ENCODE peak calls at places on chromosomes 11 and 22, in five cellular contexts. One of them, this sample, is unnamed.

GRCh38 chr22:40247976-40248375 is 70.3 kb downstream of the TNRC6B start:
- DNase-seq in IMR-90: no peak
- DNase-seq in Peyer's patch: peak; percentile 81
- DNase-seq in esophagus squamous epithelium: no peak
- DNase-seq in HCT116: no peak
- DNase-seq in this sample: no peak

GRCh38 chr11:15710593-15711260 is 596.0 kb downstream of the INSC start:
- DNase-seq in IMR-90: no peak
- DNase-seq in Peyer's patch: no peak
- DNase-seq in esophagus squamous epithelium: no peak
- DNase-seq in HCT116: no peak
- DNase-seq in this sample: no peak

GRCh38 chr11:62600367-62601113 is 1.1 kb downstream of the MTA2 start:
- DNase-seq in IMR-90: no peak
- DNase-seq in Peyer's patch: no peak
- DNase-seq in esophagus squamous epithelium: no peak
- DNase-seq in HCT116: no peak
- DNase-seq in this sample: no peak

GRCh38 chr11:27349919-27350318 is 13.1 kb downstream of the CCDC34 start:
- DNase-seq in IMR-90: no peak
- DNase-seq in Peyer's patch: no peak
- DNase-seq in esophagus squamous epithelium: no peak
- DNase-seq in HCT116: no peak
- DNase-seq in this sample: no peak

GRCh38 chr11:112881461-112881860 is 79.8 kb upstream of the NCAM1 start:
- DNase-seq in IMR-90: no peak
- DNase-seq in Peyer's patch: peak; percentile 73
- DNase-seq in esophagus squamous epithelium: peak; percentile 2
- DNase-seq in HCT116: no peak
- DNase-seq in this sample: peak; percentile 88

GRCh38 chr11:94525933-94526332 is 13.7 kb downstream of the C11orf97 start:
- DNase-seq in IMR-90: peak; percentile 74
- DNase-seq in Peyer's patch: peak; percentile 79
- DNase-seq in esophagus squamous epithelium: no peak
- DNase-seq in HCT116: no peak
- DNase-seq in this sample: peak; percentile 84

GRCh38 chr11:45745065-45745811 is 59.7 kb upstream of the SLC35C1 start:
- DNase-seq in IMR-90: no peak
- DNase-seq in Peyer's patch: no peak
- DNase-seq in esophagus squamous epithelium: no peak
- DNase-seq in HCT116: no peak
- DNase-seq in this sample: peak; percentile 26

GRCh38 chr22:30891781-30892180 is 76.8 kb downstream of the MORC2 start:
- DNase-seq in IMR-90: no peak
- DNase-seq in Peyer's patch: no peak
- DNase-seq in esophagus squamous epithelium: no peak
- DNase-seq in HCT116: no peak
- DNase-seq in this sample: no peak

GRCh38 chr22:43293259-43293658 is 49.9 kb downstream of the SCUBE1 start:
- DNase-seq in IMR-90: no peak
- DNase-seq in Peyer's patch: peak; percentile 66
- DNase-seq in esophagus squamous epithelium: no peak
- DNase-seq in HCT116: no peak
- DNase-seq in this sample: no peak

GRCh38 chr11:5600374-5600851 is 4.0 kb downstream of the TRIM6 start:
- DNase-seq in IMR-90: peak; percentile 90
- DNase-seq in Peyer's patch: peak; percentile 80
- DNase-seq in esophagus squamous epithelium: no peak
- DNase-seq in HCT116: peak; percentile 81
- DNase-seq in this sample: peak; percentile 83

GRCh38 chr11:3880724-3881123 is 25.3 kb downstream of the STIM1 start:
- DNase-seq in IMR-90: peak; percentile 58
- DNase-seq in Peyer's patch: no peak
- DNase-seq in esophagus squamous epithelium: no peak
- DNase-seq in HCT116: no peak
- DNase-seq in this sample: no peak

GRCh38 chr11:48129697-48130395 is 86.8 kb upstream of the OR4B1 start:
- DNase-seq in IMR-90: no peak
- DNase-seq in Peyer's patch: no peak
- DNase-seq in esophagus squamous epithelium: no peak
- DNase-seq in HCT116: no peak
- DNase-seq in this sample: no peak

GRCh38 chr11:19633276-19633675 is 79.4 kb upstream of the NAV2 start:
- DNase-seq in IMR-90: no peak
- DNase-seq in Peyer's patch: no peak
- DNase-seq in esophagus squamous epithelium: no peak
- DNase-seq in HCT116: no peak
- DNase-seq in this sample: peak; percentile 68

GRCh38 chr11:118625976-118626375 is 18.6 kb downstream of the PHLDB1 start:
- DNase-seq in IMR-90: no peak
- DNase-seq in Peyer's patch: no peak
- DNase-seq in esophagus squamous epithelium: no peak
- DNase-seq in HCT116: no peak
- DNase-seq in this sample: no peak

GRCh38 chr11:69931060-69931910 is 112.1 kb upstream of the FGF3 start:
- DNase-seq in IMR-90: no peak
- DNase-seq in Peyer's patch: no peak
- DNase-seq in esophagus squamous epithelium: no peak
- DNase-seq in HCT116: no peak
- DNase-seq in this sample: peak; percentile 2

GRCh38 chr11:95074806-95075563 is 8.3 kb downstream of the SRSF8 start:
- DNase-seq in IMR-90: no peak
- DNase-seq in Peyer's patch: peak; percentile 79
- DNase-seq in esophagus squamous epithelium: no peak
- DNase-seq in HCT116: no peak
- DNase-seq in this sample: peak; percentile 90

GRCh38 chr11:19101803-19102520 is 15.0 kb upstream of the ZDHHC13 start:
- DNase-seq in IMR-90: no peak
- DNase-seq in Peyer's patch: no peak
- DNase-seq in esophagus squamous epithelium: no peak
- DNase-seq in HCT116: no peak
- DNase-seq in this sample: no peak

GRCh38 chr11:46250071-46251052 is 27.1 kb upstream of the CREB3L1 start:
- DNase-seq in IMR-90: peak; percentile 70
- DNase-seq in Peyer's patch: no peak
- DNase-seq in esophagus squamous epithelium: no peak
- DNase-seq in HCT116: no peak
- DNase-seq in this sample: no peak

GRCh38 chr11:64094463-64095223 is 58.9 kb downstream of the FLRT1 start:
- DNase-seq in IMR-90: peak; percentile 81
- DNase-seq in Peyer's patch: no peak
- DNase-seq in esophagus squamous epithelium: no peak
- DNase-seq in HCT116: peak; percentile 76
- DNase-seq in this sample: peak; percentile 71

GRCh38 chr11:134331565-134332188 is at the start of gene GLB1L2:
- DNase-seq in IMR-90: no peak
- DNase-seq in Peyer's patch: peak; percentile 93
- DNase-seq in esophagus squamous epithelium: no peak
- DNase-seq in HCT116: peak; percentile 45
- DNase-seq in this sample: peak; percentile 80

GRCh38 chr11:69337211-69337721 is 43.3 kb downstream of the MYEOV start:
- DNase-seq in IMR-90: peak; percentile 93
- DNase-seq in Peyer's patch: no peak
- DNase-seq in esophagus squamous epithelium: no peak
- DNase-seq in HCT116: no peak
- DNase-seq in this sample: no peak

GRCh38 chr11:64769283-64769682 is 9.1 kb downstream of the SF1 start:
- DNase-seq in IMR-90: no peak
- DNase-seq in Peyer's patch: no peak
- DNase-seq in esophagus squamous epithelium: no peak
- DNase-seq in HCT116: no peak
- DNase-seq in this sample: no peak

GRCh38 chr11:117614695-117615094 is 182.3 kb downstream of the DSCAML1 start:
- DNase-seq in IMR-90: no peak
- DNase-seq in Peyer's patch: no peak
- DNase-seq in esophagus squamous epithelium: no peak
- DNase-seq in HCT116: no peak
- DNase-seq in this sample: no peak

GRCh38 chr11:33944345-33944692 is 52.4 kb upstream of the LMO2 start:
- DNase-seq in IMR-90: no peak
- DNase-seq in Peyer's patch: no peak
- DNase-seq in esophagus squamous epithelium: no peak
- DNase-seq in HCT116: no peak
- DNase-seq in this sample: no peak

GRCh38 chr11:1759851-1760220 is 3.9 kb downstream of the CTSD start:
- DNase-seq in IMR-90: no peak
- DNase-seq in Peyer's patch: no peak
- DNase-seq in esophagus squamous epithelium: no peak
- DNase-seq in HCT116: no peak
- DNase-seq in this sample: no peak

GRCh38 chr11:113773416-113774173 is at the start of gene ZW10:
- DNase-seq in IMR-90: peak; percentile 96
- DNase-seq in Peyer's patch: peak; percentile 98
- DNase-seq in esophagus squamous epithelium: peak; percentile 68
- DNase-seq in HCT116: peak; percentile 92
- DNase-seq in this sample: peak; percentile 98

GRCh38 chr11:93199616-93200015 is 1.8 kb upstream of the SLC36A4 start:
- DNase-seq in IMR-90: no peak
- DNase-seq in Peyer's patch: no peak
- DNase-seq in esophagus squamous epithelium: no peak
- DNase-seq in HCT116: no peak
- DNase-seq in this sample: no peak

GRCh38 chr22:36238348-36239149 is 778 bp downstream of the APOL2 start:
- DNase-seq in IMR-90: no peak
- DNase-seq in Peyer's patch: no peak
- DNase-seq in esophagus squamous epithelium: no peak
- DNase-seq in HCT116: no peak
- DNase-seq in this sample: peak; percentile 37

GRCh38 chr11:128814856-128815705 is 52.0 kb downstream of the KCNJ1 start:
- DNase-seq in IMR-90: peak; percentile 86
- DNase-seq in Peyer's patch: no peak
- DNase-seq in esophagus squamous epithelium: no peak
- DNase-seq in HCT116: no peak
- DNase-seq in this sample: peak; percentile 48

GRCh38 chr11:22730319-22730718 is 63.9 kb downstream of the GAS2 start:
- DNase-seq in IMR-90: peak; percentile 1
- DNase-seq in Peyer's patch: no peak
- DNase-seq in esophagus squamous epithelium: no peak
- DNase-seq in HCT116: no peak
- DNase-seq in this sample: no peak

GRCh38 chr11:75152090-75152489 is 1.2 kb downstream of the SLCO2B1 start:
- DNase-seq in IMR-90: no peak
- DNase-seq in Peyer's patch: no peak
- DNase-seq in esophagus squamous epithelium: no peak
- DNase-seq in HCT116: no peak
- DNase-seq in this sample: no peak
- H3K4me3 ChIP-seq in IMR-90: no peak overlapping the region
- H3K4me3 ChIP-seq in Peyer's patch: peak overlapping the region; percentile 49
- H3K4me3 ChIP-seq in esophagus squamous epithelium: peak overlapping the region; percentile 55
- H3K4me3 ChIP-seq in HCT116: no peak overlapping the region
- H3K4me3 ChIP-seq in this sample: peak overlapping the region; percentile 9

DNA sequence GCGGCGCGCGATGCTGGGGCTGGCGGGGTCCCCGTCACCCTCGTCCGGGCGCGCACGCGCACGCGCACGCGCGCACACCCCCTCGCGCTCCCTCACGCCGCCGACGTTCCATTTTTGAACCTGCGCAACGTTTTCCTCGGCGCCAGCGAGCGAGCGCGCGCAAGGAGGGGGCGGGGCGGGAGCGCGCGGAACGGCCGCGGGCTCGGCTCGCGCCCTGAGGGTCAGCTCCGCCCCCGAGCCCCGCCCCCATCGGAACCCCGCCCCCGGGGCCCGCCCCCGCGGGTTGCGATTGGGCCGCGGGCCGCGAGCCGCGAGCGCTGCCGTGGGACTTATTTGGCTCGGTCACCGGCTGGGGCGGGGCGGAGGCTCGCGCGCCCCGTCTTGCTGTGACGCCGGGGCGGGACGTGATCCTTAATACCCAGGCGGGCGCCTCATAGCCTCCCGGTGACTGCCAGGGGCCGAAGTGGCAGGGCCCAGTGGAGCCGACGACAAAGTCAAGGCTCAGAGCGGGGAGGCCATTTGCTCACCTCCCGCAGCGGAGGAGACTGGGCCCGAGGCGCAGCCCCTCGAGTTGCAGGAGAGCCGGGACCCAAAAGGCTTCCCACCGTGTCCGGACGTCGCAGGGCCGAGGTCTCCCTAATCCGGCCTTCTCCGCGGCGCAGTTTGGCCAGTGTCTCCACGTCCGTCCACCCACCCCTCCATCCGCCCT is at the start of gene CBX7:
- DNase-seq in IMR-90: peak; percentile 76
- DNase-seq in Peyer's patch: peak; percentile 98
- DNase-seq in esophagus squamous epithelium: peak; percentile 67
- DNase-seq in HCT116: peak; percentile 74
- DNase-seq in this sample: peak; percentile 95
- TF ChIP-seq POLR2A in IMR-90: no peak
- TF ChIP-seq POLR2A in Peyer's patch: peak; percentile 26
- TF ChIP-seq POLR2A in esophagus squamous epithelium: peak; percentile 37
- TF ChIP-seq POLR2A in HCT116: no peak
- TF ChIP-seq POLR2A in this sample: peak; percentile 82

GRCh38 chr11:108727665-108728064 is 62.8 kb downstream of the DDX10 start:
- DNase-seq in IMR-90: no peak
- DNase-seq in Peyer's patch: no peak
- DNase-seq in esophagus squamous epithelium: no peak
- DNase-seq in HCT116: no peak
- DNase-seq in this sample: no peak
- H3K4me3 ChIP-seq in IMR-90: no peak overlapping the region
- H3K4me3 ChIP-seq in Peyer's patch: no peak overlapping the region
- H3K4me3 ChIP-seq in esophagus squamous epithelium: no peak overlapping the region
- H3K4me3 ChIP-seq in HCT116: no peak overlapping the region
- H3K4me3 ChIP-seq in this sample: no peak overlapping the region

DNA sequence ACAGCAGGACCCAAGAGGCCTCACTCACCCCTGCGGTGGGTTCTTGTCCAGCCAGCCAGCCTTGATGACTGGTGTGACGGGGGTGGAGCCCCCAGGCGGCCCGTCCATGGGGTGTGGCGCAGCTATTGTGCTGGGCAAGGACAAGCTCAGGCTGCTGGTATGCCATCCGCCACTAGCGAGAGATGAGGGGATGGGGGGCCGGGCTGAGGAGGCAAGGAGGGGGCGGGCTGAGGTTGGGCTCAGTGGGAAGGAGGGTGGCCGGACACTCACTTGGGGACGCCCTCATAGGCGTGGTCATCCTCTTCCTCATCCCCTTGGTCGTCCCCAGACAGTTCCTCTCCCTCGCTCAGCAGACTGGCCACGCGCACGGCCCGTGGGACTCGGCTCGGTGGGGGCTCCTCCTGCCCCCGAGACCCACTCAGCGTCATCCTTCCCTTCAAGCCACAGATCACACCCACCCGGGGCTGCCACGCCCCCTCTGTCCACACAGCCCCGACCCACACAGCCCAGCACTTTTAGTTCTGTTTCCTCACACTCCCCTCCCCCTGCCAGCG is 38.0 kb upstream of the PDE2A start:
- DNase-seq in IMR-90: no peak
- DNase-seq in Peyer's patch: peak; percentile 64
- DNase-seq in esophagus squamous epithelium: no peak
- DNase-seq in HCT116: no peak
- DNase-seq in this sample: peak; percentile 69
- TF ChIP-seq POLR2A in IMR-90: no peak
- TF ChIP-seq POLR2A in Peyer's patch: no peak
- TF ChIP-seq POLR2A in esophagus squamous epithelium: no peak
- TF ChIP-seq POLR2A in HCT116: no peak
- TF ChIP-seq POLR2A in this sample: no peak

GRCh38 chr11:61065955-61066638 is 36.2 kb upstream of the CD5 start:
- DNase-seq in IMR-90: no peak
- DNase-seq in Peyer's patch: peak; percentile 61
- DNase-seq in esophagus squamous epithelium: no peak
- DNase-seq in HCT116: no peak
- DNase-seq in this sample: peak; percentile 43
- H3K4me3 ChIP-seq in IMR-90: no peak overlapping the region
- H3K4me3 ChIP-seq in Peyer's patch: no peak overlapping the region
- H3K4me3 ChIP-seq in esophagus squamous epithelium: no peak overlapping the region
- H3K4me3 ChIP-seq in HCT116: no peak overlapping the region
- H3K4me3 ChIP-seq in this sample: no peak overlapping the region